ENCODE peak calls at places on chromosomes 13 and 19, in five cellular contexts. F is progenitor cell of endocrine pancreas; Z is cardiac fibroblast; R is HFF-Myc; H is CD4-positive, alpha-beta T cell. N is an unnamed sample.
A peak's percentile ranks its signal among the peaks of the same experiment; 100 is the strongest.

GRCh38 chr19:5434970-5435641 is 20.1 kb upstream of the ZNRF4 start:
- DNase-seq in H (no peak), R (peak; percentile 48), Z (peak; percentile 37), F (no peak), N (no peak)

GRCh38 chr13:79522583-79522982 is 41.6 kb downstream of the NDFIP2 start:
- DNase-seq in F (no peak), R (peak; percentile 29), H (no peak), Z (peak; percentile 59), N (no peak)

GRCh38 chr13:34343413-34343812 is 525.5 kb downstream of the RFC3 start:
- DNase-seq in Z (peak; percentile 46), H (no peak), F (no peak), R (no peak), N (no peak)

GRCh38 chr19:6214881-6215541 is 64.8 kb downstream of the MLLT1 start:
- DNase-seq in H (no peak), F (no peak), Z (no peak), R (no peak), N (no peak)

GRCh38 chr19:408441-409005 is 424 bp downstream of the C2CD4C start:
- DNase-seq in Z (no peak), F (no peak), H (no peak), R (no peak), N (peak; percentile 48)

GRCh38 chr13:75495938-75496337 is 14.0 kb upstream of the TBC1D4 start:
- DNase-seq in H (no peak), F (no peak), Z (peak; percentile 89), R (no peak), N (no peak)

GRCh38 chr13:108508263-108508662 is 121.1 kb upstream of the MYO16 start:
- DNase-seq in F (no peak), R (no peak), H (no peak), Z (peak; percentile 48), N (no peak)

GRCh38 chr19:45275370-45275971 is 24.4 kb downstream of the MARK4 start:
- DNase-seq in Z (no peak), R (peak; percentile 52), H (no peak), F (no peak), N (no peak)

GRCh38 chr13:87078947-87079795 is 592.0 kb upstream of the SLITRK5 start:
- DNase-seq in F (no peak), Z (no peak), H (no peak), R (no peak), N (no peak)

GRCh38 chr19:8233370-8233769 is 24.2 kb downstream of the CERS4 start:
- DNase-seq in F (no peak), Z (no peak), R (no peak), H (no peak), N (no peak)

GRCh38 chr13:80009760-80010159 is 331.2 kb downstream of the SPRY2 start:
- DNase-seq in H (no peak), F (no peak), R (no peak), Z (no peak), N (no peak)

GRCh38 chr13:106523566-106523965 is 11.9 kb downstream of the EFNB2 start:
- DNase-seq in R (no peak), Z (peak; percentile 34), H (no peak), F (no peak), N (no peak)

GRCh38 chr19:6412111-6412999 is 12.3 kb downstream of the KHSRP start:
- DNase-seq in H (peak; percentile 30), Z (peak; percentile 25), R (no peak), F (peak; percentile 50), N (peak; percentile 51)

GRCh38 chr19:55638864-55639359 is 1.9 kb upstream of the ZNF580 start:
- DNase-seq in F (no peak), Z (peak; percentile 38), H (peak; percentile 37), R (no peak), N (no peak)

GRCh38 chr13:100235311-100235901 is 146.5 kb downstream of the PCCA start:
- DNase-seq in Z (peak; percentile 68), H (no peak), R (peak; percentile 56), F (no peak), N (peak; percentile 24)

GRCh38 chr13:99307247-99307646 is at the start of gene GPR183:
- DNase-seq in R (no peak), Z (peak; percentile 18), F (no peak), H (no peak), N (no peak)

GRCh38 chr13:76936736-76937135 is 11.6 kb upstream of the ACOD1 start:
- DNase-seq in H (no peak), Z (no peak), F (no peak), R (no peak), N (no peak)

GRCh38 chr19:38093587-38093986 is 130.4 kb downstream of the DPF1 start:
- DNase-seq in Z (no peak), R (no peak), H (no peak), F (no peak), N (no peak)

GRCh38 chr19:6536138-6536671 is 5.4 kb downstream of the TNFSF9 start:
- DNase-seq in H (peak; percentile 38), Z (peak; percentile 39), R (no peak), F (no peak), N (peak; percentile 44)

GRCh38 chr13:68051910-68052309 is 821.8 kb upstream of the PCDH9 start:
- DNase-seq in F (no peak), Z (no peak), H (no peak), R (no peak), N (no peak)

GRCh38 chr19:38173324-38174041 is 50.5 kb downstream of the DPF1 start:
- DNase-seq in F (no peak), Z (peak; percentile 13), H (no peak), R (no peak), N (no peak)

GRCh38 chr19:15195987-15196682 is 4.7 kb downstream of the NOTCH3 start:
- DNase-seq in R (no peak), H (no peak), F (peak; percentile 95), Z (no peak), N (peak; percentile 49)

GRCh38 chr19:33879818-33880575 is 83.3 kb downstream of the KCTD15 start:
- DNase-seq in Z (no peak), H (no peak), F (no peak), R (no peak), N (no peak)

GRCh38 chr19:17616961-17617806 is 61.7 kb downstream of the COLGALT1 start:
- DNase-seq in R (no peak), H (no peak), F (no peak), Z (peak; percentile 8), N (peak; percentile 45)

GRCh38 chr13:110676511-110677204 is 29.3 kb downstream of the CARS2 start:
- DNase-seq in R (no peak), H (no peak), Z (no peak), F (no peak), N (no peak)

GRCh38 chr13:29922281-29922821 is 71.9 kb upstream of the UBL3 start:
- DNase-seq in F (no peak), R (no peak), Z (peak; percentile 12), H (no peak), N (no peak)

GRCh38 chr19:35746556-35746955 is 1.1 kb downstream of the PSENEN start:
- DNase-seq in F (no peak), R (no peak), H (no peak), Z (no peak), N (no peak)

GRCh38 chr13:25988655-25989054 is 63.2 kb downstream of the SHISA2 start:
- DNase-seq in Z (no peak), R (no peak), F (no peak), H (no peak), N (no peak)

GRCh38 chr13:81275666-81276258 is 934.8 kb upstream of the SPRY2 start:
- DNase-seq in H (no peak), F (no peak), Z (no peak), R (no peak), N (peak; percentile 6)

GRCh38 chr19:6056801-6057650 is 53.3 kb downstream of the RFX2 start:
- DNase-seq in Z (peak; percentile 97), R (peak; percentile 82), F (no peak), H (no peak), N (no peak)

GRCh38 chr19:2231621-2232221 is 4.4 kb downstream of the PLEKHJ1 start:
- DNase-seq in F (no peak), H (no peak), Z (no peak), R (no peak), N (no peak)

GRCh38 chr13:84352946-84353345 is 470.7 kb upstream of the SLITRK1 start:
- DNase-seq in F (no peak), R (no peak), Z (no peak), H (no peak), N (no peak)

GRCh38 chr19:39671739-39672363 is 16.1 kb downstream of the LGALS16 start:
- DNase-seq in R (peak; percentile 19), H (no peak), F (no peak), Z (peak; percentile 57), N (peak; percentile 20)

GRCh38 chr19:15551183-15552004 is 43.1 kb downstream of the CYP4F22 start:
- DNase-seq in H (peak; percentile 57), R (no peak), F (no peak), Z (peak; percentile 12), N (peak; percentile 9)

GRCh38 chr19:22806418-22806817 is 22.5 kb upstream of the ZNF99 start:
- DNase-seq in H (no peak), Z (no peak), R (no peak), F (no peak), N (no peak)

GRCh38 chr19:41263850-41264580 is at the start of gene HNRNPUL1:
- DNase-seq in R (peak; percentile 100), Z (peak; percentile 100), H (peak; percentile 99), F (peak; percentile 98), N (peak; percentile 99)
- TF ChIP-seq CTCF in R (no peak), Z (no peak), H (no peak), F (peak; percentile 47), N (no peak)

DNA sequence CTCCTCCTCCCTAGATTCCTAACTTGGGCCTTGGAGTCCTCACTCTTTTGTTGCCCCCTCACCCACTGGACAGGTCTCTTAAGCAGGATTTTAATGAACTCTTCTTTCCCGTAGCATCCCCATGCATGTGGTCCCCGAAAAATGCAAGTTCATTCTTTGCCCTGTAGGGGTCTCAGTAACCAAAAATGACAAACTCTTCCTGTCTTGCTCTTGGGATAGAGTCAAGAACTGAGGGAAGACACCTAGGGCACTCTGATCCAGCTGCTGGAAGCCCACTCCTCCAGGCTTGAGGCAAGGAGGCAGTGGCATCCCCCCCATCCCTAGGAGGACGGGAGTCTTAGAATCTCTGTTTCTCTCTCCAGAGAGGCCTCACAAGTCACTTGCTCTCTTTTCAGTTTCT is 987.0 kb downstream of the DIAPH3 start:
- DNase-seq in Z (no peak), F (no peak), R (no peak), H (no peak), N (no peak)
- TF ChIP-seq CTCF in Z (peak; percentile 6), F (no peak), R (no peak), H (no peak), N (no peak)

GRCh38 chr19:3494559-3494958 is 5.9 kb downstream of the DOHH start:
- DNase-seq in R (no peak), F (no peak), H (peak; percentile 9), Z (no peak), N (no peak)
- TF ChIP-seq CTCF in R (no peak), F (no peak), H (no peak), Z (no peak), N (no peak)

DNA sequence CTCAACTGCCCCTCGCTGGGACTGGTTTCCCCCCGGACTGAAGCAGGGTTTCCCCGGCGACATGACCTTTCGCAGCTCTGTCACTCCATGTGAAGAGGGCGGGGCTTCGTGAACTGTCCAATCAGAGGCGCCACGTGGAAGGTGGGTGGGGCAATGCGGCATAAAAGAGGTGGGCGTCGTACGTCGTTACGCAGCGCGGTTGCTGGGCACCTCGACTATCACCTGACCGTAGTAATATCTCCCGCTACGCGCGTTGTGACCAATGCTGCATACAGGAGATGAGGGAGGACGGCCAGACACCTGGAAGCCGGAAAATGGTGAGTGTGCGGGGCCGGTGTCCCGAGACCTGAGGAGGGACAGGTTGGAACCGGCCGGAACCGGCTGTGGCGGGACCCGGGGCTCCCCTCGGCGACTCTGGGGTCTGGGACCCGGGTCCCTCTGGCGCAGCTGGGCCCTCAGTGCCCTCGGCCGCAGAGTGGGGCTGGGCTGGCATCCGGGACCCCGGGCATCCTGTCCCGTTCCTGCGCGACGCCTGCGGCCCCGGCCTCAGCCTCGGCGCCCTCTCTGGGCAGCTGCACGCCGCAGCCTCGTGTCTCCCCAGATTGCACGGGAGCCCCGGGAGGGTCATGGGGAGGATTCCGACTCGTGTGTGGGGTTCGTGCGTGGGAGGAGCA is 32.1 kb downstream of the ZNF136 start:
- DNase-seq in H (peak; percentile 53), R (no peak), F (no peak), Z (peak; percentile 74), N (peak; percentile 12)
- TF ChIP-seq CTCF in H (no peak), R (no peak), F (no peak), Z (no peak), N (no peak)